ENCODE peak calls at places on chromosome 7, in ten cellular contexts. P, D, O, C, H, E, Y, S, I and X are unnamed samples.
A peak's percentile ranks its signal among the peaks of the same experiment; 100 is the strongest.

GRCh38 chr7:19982841-19983835 is 209.7 kb upstream of the TMEM196 start:
- DNase-seq in P (no peak), D (no peak), O (peak; percentile 66), C (peak; percentile 77), H (peak; percentile 25), E (peak; percentile 53), Y (peak; percentile 43), S (peak; percentile 23), I (no peak), X (peak; percentile 1)

GRCh38 chr7:127208860-127209259 is 43.9 kb downstream of the GRM8 start:
- DNase-seq in P (no peak), D (no peak), O (no peak), C (no peak), H (no peak), E (no peak), Y (no peak), S (no peak), I (no peak), X (no peak)

GRCh38 chr7:149883049-149883439 is 9.3 kb downstream of the ATP6V0E2 start:
- DNase-seq in P (no peak), D (no peak), O (no peak), C (no peak), H (no peak), E (no peak), Y (no peak), S (no peak), I (no peak), X (no peak)

GRCh38 chr7:93375603-93376002 is 143.4 kb downstream of the VPS50 start:
- DNase-seq in P (no peak), D (no peak), O (no peak), C (no peak), H (no peak), E (no peak), Y (no peak), S (no peak), I (no peak), X (no peak)

GRCh38 chr7:82443044-82443800 is at the start of gene CACNA2D1:
- DNase-seq in P (peak; percentile 19), D (peak; percentile 76), O (no peak), C (no peak), H (no peak), E (no peak), Y (no peak), S (peak; percentile 41), I (no peak), X (peak; percentile 58)

GRCh38 chr7:27576360-27576944 is 86.2 kb downstream of the HIBADH start:
- DNase-seq in P (peak; percentile 4), D (no peak), O (no peak), C (peak; percentile 46), H (no peak), E (peak; percentile 54), Y (no peak), S (peak; percentile 27), I (no peak), X (no peak)

GRCh38 chr7:38394703-38395102 is 121.3 kb upstream of the TARP start:
- DNase-seq in P (no peak), D (no peak), O (no peak), C (no peak), H (no peak), E (no peak), Y (no peak), S (no peak), I (no peak), X (no peak)

GRCh38 chr7:25830986-25831558 is 320.9 kb upstream of the NFE2L3 start:
- DNase-seq in P (no peak), D (no peak), O (no peak), C (no peak), H (no peak), E (no peak), Y (no peak), S (no peak), I (no peak), X (peak; percentile 17)

DNA sequence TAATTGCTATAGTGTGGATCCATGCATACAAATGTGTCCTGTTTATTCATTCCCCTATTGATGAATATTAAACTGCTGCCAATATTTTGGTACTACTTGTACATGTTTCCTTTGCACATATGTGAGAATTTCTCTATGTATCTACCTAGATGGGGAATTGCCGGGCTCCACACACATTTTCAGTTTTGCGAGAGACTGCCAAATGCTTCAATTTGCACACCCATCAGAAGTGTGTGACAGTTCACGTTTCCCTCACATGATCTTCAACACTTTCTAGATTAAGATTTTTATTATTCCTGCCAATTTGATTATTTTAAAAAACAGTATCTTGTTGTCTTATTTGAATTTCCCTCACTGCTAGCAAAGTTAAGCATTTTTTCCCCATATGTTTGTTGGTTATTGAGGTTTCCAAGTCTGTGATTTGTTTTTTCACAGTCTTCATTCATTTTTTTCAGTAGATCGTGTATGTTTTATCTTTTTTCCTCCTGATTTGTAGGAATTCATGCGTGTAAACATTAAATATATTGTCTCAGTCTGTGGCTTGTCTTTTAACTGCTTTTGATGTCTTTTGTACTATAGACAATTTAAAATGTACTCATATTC is 2.4 kb upstream of the KLF14 start:
- DNase-seq in P (no peak), D (no peak), O (no peak), C (no peak), H (no peak), E (no peak), Y (no peak), S (no peak), I (no peak), X (no peak)
- H3K27me3 ChIP-seq in P (no peaks in the 10 kb centered on the region), D (peaks cover 73% of the 10 kb centered on the region), O (peaks cover 32% of the 10 kb centered on the region), C (peaks cover 58% of the 10 kb centered on the region), H (peaks cover 74% of the 10 kb centered on the region), E (peaks cover 34% of the 10 kb centered on the region), Y (peaks cover 6% of the 10 kb centered on the region), S (peaks cover 97% of the 10 kb centered on the region), I (peaks cover 90% of the 10 kb centered on the region), X (peaks cover 19% of the 10 kb centered on the region)

DNA sequence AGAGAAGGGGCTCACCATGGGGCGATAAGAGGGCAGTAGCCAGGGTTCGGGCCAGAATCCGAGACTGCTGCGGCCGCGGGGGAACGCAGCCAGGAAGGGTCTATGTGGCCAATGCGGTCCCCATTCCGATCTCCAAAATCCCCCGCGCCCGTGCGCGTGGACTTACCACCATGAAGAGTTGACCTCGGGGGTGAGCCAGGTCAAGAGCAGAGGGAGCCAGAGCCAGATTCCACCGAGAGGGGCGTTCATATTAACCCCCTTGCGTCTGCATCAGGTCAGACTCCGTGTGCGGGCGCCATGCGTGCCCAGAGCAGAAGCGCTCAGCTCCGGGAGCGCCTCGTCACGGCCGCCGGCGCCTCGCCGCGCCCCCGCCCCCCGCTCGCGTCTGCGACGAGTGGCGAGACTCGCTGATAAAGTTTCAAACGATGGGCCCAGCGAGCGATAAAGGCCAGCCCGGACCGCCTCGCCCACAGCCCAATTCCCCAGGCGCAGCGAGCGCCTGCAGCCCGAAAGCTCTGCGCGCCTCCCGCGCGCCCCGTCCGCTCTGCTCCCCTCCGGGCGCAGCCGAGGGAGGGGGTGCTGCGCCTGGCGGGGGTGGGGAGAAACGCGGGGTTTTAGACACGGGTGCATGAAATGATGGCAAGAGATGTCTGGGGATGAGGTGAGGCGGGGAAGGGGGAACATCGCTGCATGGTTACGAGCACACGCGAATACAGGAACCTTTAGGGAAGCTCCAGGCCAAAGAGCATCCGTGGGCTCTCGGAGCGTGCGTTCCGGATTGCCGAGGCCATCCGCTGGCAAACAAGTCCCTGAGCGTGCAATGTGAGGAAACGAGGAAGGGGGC is at the start of gene WNT2:
- DNase-seq in P (peak; percentile 21), D (no peak), O (no peak), C (peak; percentile 22), H (no peak), E (no peak), Y (no peak), S (peak; percentile 31), I (no peak), X (no peak)
- H3K27me3 ChIP-seq in P (no peaks in the 10 kb centered on the region), D (peaks cover 45% of the 10 kb centered on the region), O (no peaks in the 10 kb centered on the region), C (peaks cover 30% of the 10 kb centered on the region), H (peaks cover 47% of the 10 kb centered on the region), E (peaks cover 31% of the 10 kb centered on the region), Y (no peaks in the 10 kb centered on the region), S (peaks cover 92% of the 10 kb centered on the region), I (peaks cover 64% of the 10 kb centered on the region), X (peaks cover 4% of the 10 kb centered on the region)

GRCh38 chr7:151880688-151881087 is 3.8 kb upstream of the PRKAG2 start:
- DNase-seq in P (no peak), D (no peak), O (no peak), C (no peak), H (no peak), E (no peak), Y (no peak), S (no peak), I (no peak), X (no peak)
- H3K27me3 ChIP-seq in P (no peaks in the 10 kb centered on the region), D (peaks cover 16% of the 10 kb centered on the region), O (no peaks in the 10 kb centered on the region), C (peaks cover 61% of the 10 kb centered on the region), H (no peaks in the 10 kb centered on the region), E (peaks cover 9% of the 10 kb centered on the region), Y (no peaks in the 10 kb centered on the region), S (peaks cover 80% of the 10 kb centered on the region), I (no peaks in the 10 kb centered on the region), X (no peaks in the 10 kb centered on the region)

GRCh38 chr7:155533120-155533826 is 13.1 kb downstream of the CNPY1 start:
- DNase-seq in P (no peak), D (no peak), O (no peak), C (no peak), H (no peak), E (no peak), Y (peak; percentile 13), S (peak; percentile 18), I (no peak), X (no peak)

GRCh38 chr7:155532792-155533119 is 13.6 kb downstream of the CNPY1 start:
- DNase-seq in P (no peak), D (no peak), O (no peak), C (no peak), H (no peak), E (no peak), Y (no peak), S (no peak), I (no peak), X (no peak)

GRCh38 chr7:155534691-155535090 is 11.7 kb downstream of the CNPY1 start:
- DNase-seq in P (no peak), D (no peak), O (no peak), C (no peak), H (no peak), E (no peak), Y (no peak), S (no peak), I (no peak), X (no peak)

GRCh38 chr7:155531686-155532085 is 14.7 kb downstream of the CNPY1 start:
- DNase-seq in P (no peak), D (no peak), O (no peak), C (no peak), H (no peak), E (peak; percentile 22), Y (no peak), S (no peak), I (no peak), X (peak; percentile 71)

DNA sequence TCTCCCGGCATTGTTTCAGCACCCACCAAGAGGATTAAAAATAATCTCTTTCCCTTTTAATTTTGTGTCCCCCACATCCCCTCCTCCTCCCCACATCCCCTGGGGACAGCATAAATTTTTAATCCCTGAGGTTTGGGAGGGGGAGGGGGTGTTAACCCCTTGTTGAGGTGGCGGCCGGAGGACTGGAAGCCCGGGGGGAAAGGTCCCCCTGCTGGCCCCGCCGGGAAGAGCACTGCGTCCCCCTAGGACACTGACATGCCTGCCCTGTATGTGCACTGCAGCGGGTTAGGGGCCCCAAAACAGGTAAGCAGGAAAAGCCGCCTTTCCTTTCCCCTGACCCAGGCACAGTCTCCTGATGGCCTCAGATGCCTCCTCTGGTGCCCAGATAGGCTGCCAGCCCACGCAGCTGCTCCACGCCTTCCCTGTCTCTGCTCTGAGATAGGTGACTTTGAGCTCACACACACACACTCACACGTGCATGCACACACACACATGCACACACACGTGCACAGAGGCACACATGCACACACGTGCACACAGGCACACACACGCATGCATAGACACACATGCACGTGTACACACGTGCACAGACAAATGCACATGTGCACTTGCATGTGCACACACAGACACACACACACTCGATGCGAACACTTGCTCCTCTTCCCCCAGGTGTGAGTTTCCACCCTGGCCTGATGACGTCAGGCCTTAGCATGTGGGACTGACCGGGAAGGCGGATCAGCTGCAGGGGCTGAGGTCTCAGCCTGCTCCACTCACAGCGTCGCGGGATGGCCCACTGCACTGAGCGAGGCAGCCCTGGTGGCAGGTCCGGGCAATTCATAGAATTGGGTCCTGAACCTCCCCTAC is 12.3 kb downstream of the CNPY1 start:
- DNase-seq in P (peak; percentile 48), D (no peak), O (no peak), C (no peak), H (no peak), E (no peak), Y (no peak), S (peak; percentile 65), I (no peak), X (no peak)
- H3K27me3 ChIP-seq in P (peaks cover 13% of the 10 kb centered on the region), D (peaks cover 90% of the 10 kb centered on the region), O (peaks cover 23% of the 10 kb centered on the region), C (peaks cover 46% of the 10 kb centered on the region), H (peaks cover 84% of the 10 kb centered on the region), E (peaks cover 17% of the 10 kb centered on the region), Y (peaks cover 7% of the 10 kb centered on the region), S (peaks cover 9% of the 10 kb centered on the region), I (peaks cover 77% of the 10 kb centered on the region), X (peaks cover 3% of the 10 kb centered on the region)